ENCODE peak calls at places on chromosomes 12 and 14, in seven cellular contexts. Z is pancreas, C is A549, H is H1, M is psoas muscle, S is GM23338, I is HCT116. Y is an unnamed sample. For H3K4me1, the result is how much of the 10 kb centered on the place peaks cover.

GRCh38 chr14:57845802-57846531 is 19.9 kb downstream of the SLC35F4 start:
- DNase-seq in Z (no peak), C (no peak), H (no peak), M (no peak), S (no peak), I (no peak), Y (no peak)

GRCh38 chr12:16613199-16613598 is 7.2 kb upstream of the LMO3 start:
- DNase-seq in Z (no peak), C (no peak), H (no peak), M (no peak), S (no peak), I (no peak), Y (no peak)

GRCh38 chr12:76685246-76685678 is 78.7 kb upstream of the ZDHHC17 start:
- DNase-seq in Z (peak), C (no peak), H (no peak), M (peak), S (peak), I (no peak), Y (peak)

GRCh38 chr12:82055391-82055790 is 296.2 kb upstream of the PPFIA2 start:
- DNase-seq in Z (no peak), C (no peak), H (no peak), M (no peak), S (no peak), I (no peak), Y (no peak)

GRCh38 chr14:50425816-50426215 is 29.1 kb upstream of the CDKL1 start:
- DNase-seq in Z (no peak), C (no peak), H (no peak), M (no peak), S (no peak), I (no peak), Y (no peak)

GRCh38 chr12:1929241-1929984 is 11.0 kb upstream of the CACNA2D4 start:
- DNase-seq in Z (no peak), C (no peak), H (peak), M (no peak), S (no peak), I (no peak), Y (no peak)

GRCh38 chr14:71442503-71442902 is 489.7 kb upstream of the RGS6 start:
- DNase-seq in Z (no peak), C (no peak), H (no peak), M (no peak), S (no peak), I (no peak), Y (no peak)

GRCh38 chr14:75426332-75427125 is 1.3 kb upstream of the JDP2 start:
- DNase-seq in Z (no peak), C (no peak), H (no peak), M (no peak), S (no peak), I (no peak), Y (no peak)

GRCh38 chr12:46266869-46267617 is 1.8 kb downstream of the SLC38A1 start:
- DNase-seq in Z (peak), C (peak), H (peak), M (peak), S (peak), I (no peak), Y (peak)

GRCh38 chr12:3604750-3605638 is 114.0 kb downstream of the PRMT8 start:
- DNase-seq in Z (peak), C (no peak), H (peak), M (peak), S (peak), I (no peak), Y (peak)

GRCh38 chr12:32499048-32499447 is 99.7 kb downstream of the FGD4 start:
- DNase-seq in Z (peak), C (no peak), H (no peak), M (no peak), S (no peak), I (no peak), Y (no peak)

GRCh38 chr12:62799126-62799736 is 135.7 kb downstream of the PPM1H start:
- DNase-seq in Z (peak), C (peak), H (peak), M (no peak), S (peak), I (peak), Y (peak)

GRCh38 chr12:123388948-123389559 is 5.1 kb downstream of the KMT5A start:
- DNase-seq in Z (no peak), C (no peak), H (no peak), M (peak), S (peak), I (no peak), Y (no peak)

GRCh38 chr12:78403681-78404080 is 460.9 kb upstream of the SYT1 start:
- DNase-seq in Z (no peak), C (no peak), H (no peak), M (no peak), S (no peak), I (no peak), Y (no peak)

GRCh38 chr12:78929075-78929418 is 64.5 kb downstream of the SYT1 start:
- DNase-seq in Z (no peak), C (no peak), H (no peak), M (no peak), S (no peak), I (peak), Y (no peak)

GRCh38 chr12:124621296-124621660 is 53.9 kb upstream of the NCOR2 start:
- DNase-seq in Z (peak), C (no peak), H (peak), M (peak), S (peak), I (no peak), Y (no peak)

GRCh38 chr14:77403798-77404197 is 19.5 kb downstream of the NOXRED1 start:
- DNase-seq in Z (no peak), C (no peak), H (no peak), M (no peak), S (no peak), I (no peak), Y (no peak)

GRCh38 chr12:6279631-6280030 is 30.9 kb upstream of the PLEKHG6 start:
- DNase-seq in Z (no peak), C (no peak), H (no peak), M (no peak), S (no peak), I (no peak), Y (no peak)

GRCh38 chr12:96398422-96399080 is 1.7 kb downstream of the CDK17 start:
- DNase-seq in Z (no peak), C (no peak), H (no peak), M (no peak), S (no peak), I (no peak), Y (no peak)

GRCh38 chr14:60220084-60220483 is 28.9 kb upstream of the PPM1A start:
- DNase-seq in Z (no peak), C (no peak), H (no peak), M (no peak), S (no peak), I (no peak), Y (no peak)

GRCh38 chr12:93573552-93574223 is 1.2 kb downstream of the SOCS2 start:
- DNase-seq in Z (no peak), C (no peak), H (no peak), M (no peak), S (peak), I (no peak), Y (peak)

GRCh38 chr12:78155546-78155945 is 324.9 kb downstream of the NAV3 start:
- DNase-seq in Z (no peak), C (no peak), H (no peak), M (no peak), S (no peak), I (no peak), Y (no peak)

GRCh38 chr12:27627123-27627835 is 69.0 kb upstream of the REP15 start:
- DNase-seq in Z (no peak), C (no peak), H (no peak), M (no peak), S (no peak), I (no peak), Y (no peak)

GRCh38 chr12:47707905-47708543 is 2.2 kb upstream of the RPAP3 start:
- DNase-seq in Z (no peak), C (no peak), H (no peak), M (no peak), S (no peak), I (no peak), Y (no peak)

GRCh38 chr12:27814411-27814810 is 34.4 kb upstream of the MANSC4 start:
- DNase-seq in Z (no peak), C (no peak), H (no peak), M (no peak), S (no peak), I (no peak), Y (no peak)

GRCh38 chr14:105005329-105005928 is 15.5 kb downstream of the CDCA4 start:
- DNase-seq in Z (no peak), C (no peak), H (no peak), M (no peak), S (no peak), I (no peak), Y (no peak)
- H3K4me1 ChIP-seq in Z (under half), C (under half), H (under half), M (under half), S (under half), I (under half), Y (under half)

DNA sequence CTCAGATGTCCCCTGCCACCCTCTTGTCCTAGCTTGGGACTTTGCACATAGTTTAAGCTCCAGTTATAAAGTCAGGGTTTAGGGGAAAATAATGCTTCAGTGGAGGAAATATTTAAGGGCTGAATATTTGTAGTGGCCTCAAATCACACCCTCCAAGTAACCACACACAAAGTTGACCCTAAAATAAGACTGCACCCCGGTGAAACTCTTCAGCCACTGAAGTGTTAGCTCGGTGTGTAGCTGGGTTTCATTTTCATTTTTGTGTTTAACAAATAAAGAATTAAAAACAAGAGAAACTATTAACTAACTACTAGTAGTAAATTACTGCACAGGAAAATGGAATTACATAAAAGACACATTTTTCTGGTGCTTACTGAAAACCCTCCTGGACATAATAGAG is 14.8 kb upstream of the BCL11B start:
- DNase-seq in Z (no peak), C (no peak), H (no peak), M (no peak), S (no peak), I (no peak), Y (no peak)
- H3K4me3 ChIP-seq in Z (no peak), C (no peak), H (no peak), M (no peak), S (no peak), I (no peak), Y (no peak)

DNA sequence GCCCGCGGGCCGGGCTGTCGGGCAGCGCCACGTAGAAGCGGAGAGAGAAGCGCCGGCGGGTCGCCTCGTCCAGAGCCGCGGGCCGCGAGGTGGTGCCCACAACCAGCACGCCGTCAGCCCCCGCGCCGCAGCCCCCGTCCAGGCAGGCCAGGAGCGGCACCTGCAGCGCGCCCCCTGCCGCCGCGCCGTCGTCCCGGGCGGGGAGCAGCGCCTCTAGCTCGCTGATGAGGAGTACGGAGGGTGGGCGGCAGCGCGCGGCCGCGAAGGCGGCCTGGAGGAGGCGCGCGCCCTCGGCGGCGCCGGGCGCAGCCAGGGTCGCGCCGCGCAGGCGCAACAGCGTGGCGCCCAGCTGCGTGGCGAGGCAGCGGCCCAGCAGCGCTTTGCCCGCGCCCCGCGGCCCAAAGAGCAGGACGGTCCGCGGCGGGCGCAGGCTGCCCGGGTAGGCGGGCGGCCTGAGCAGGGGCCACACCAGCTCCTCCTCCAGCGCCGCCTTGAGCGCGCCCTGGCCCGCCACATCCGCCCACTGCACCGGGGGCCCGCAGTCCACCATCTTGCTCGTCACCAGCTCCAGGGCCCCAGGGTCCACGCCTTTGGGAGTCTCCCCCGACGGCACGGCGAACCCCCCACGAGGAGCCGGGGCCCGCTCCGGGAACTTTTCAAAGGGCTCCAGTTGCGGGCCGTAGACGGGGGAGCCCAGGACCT is 27.6 kb downstream of the FIGNL2 start:
- DNase-seq in Z (peak), C (peak), H (peak), M (peak), S (peak), I (no peak), Y (peak)
- TF ChIP-seq CTCF in Z (peak), C (peak), H (peak), M (no peak), S (peak), I (no peak), Y (peak)

GRCh38 chr14:24280797-24281460 is 9.5 kb upstream of the RABGGTA start:
- DNase-seq in Z (no peak), C (no peak), H (no peak), M (no peak), S (no peak), I (no peak), Y (no peak)
- H3K4me1 ChIP-seq in Z (under half), C (under half), H (under half), M (under half), S (under half), I (under half), Y (under half)

GRCh38 chr12:118370601-118371000 is 2.1 kb downstream of the TAOK3 start:
- DNase-seq in Z (no peak), C (no peak), H (no peak), M (no peak), S (no peak), I (no peak), Y (peak)
- H3K4me3 ChIP-seq in Z (peak), C (peak), H (no peak), M (peak), S (peak), I (no peak), Y (peak)

GRCh38 chr14:88727057-88727456 is 65.7 kb downstream of the EML5 start:
- DNase-seq in Z (no peak), C (no peak), H (no peak), M (no peak), S (no peak), I (no peak), Y (no peak)

GRCh38 chr14:88729159-88729558 is 63.6 kb downstream of the EML5 start:
- DNase-seq in Z (no peak), C (peak), H (no peak), M (no peak), S (no peak), I (no peak), Y (no peak)
- TF ChIP-seq CTCF in Z (no peak), C (no peak), H (no peak), M (no peak), S (no peak), I (peak), Y (peak)

DNA sequence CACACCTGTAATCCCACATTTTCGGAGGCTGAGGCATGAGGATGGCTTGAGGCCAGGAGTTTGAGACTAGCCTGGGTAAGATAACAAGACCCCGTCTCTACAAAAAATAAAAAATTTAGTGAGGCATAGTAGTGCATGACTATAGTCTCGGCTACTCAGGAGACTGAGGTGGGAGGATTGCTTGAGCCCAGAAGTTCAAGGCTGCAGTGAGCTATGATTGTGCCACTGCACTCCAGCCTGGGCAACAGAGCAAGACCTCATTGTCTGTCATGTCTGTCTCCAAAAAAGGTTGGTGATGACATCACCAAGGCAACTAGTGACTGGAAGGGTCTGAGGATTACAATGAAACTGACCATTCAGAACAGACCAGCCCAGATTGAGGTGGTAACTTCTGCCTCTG is 83.5 kb upstream of the COCH start:
- DNase-seq in Z (no peak), C (no peak), H (no peak), M (no peak), S (no peak), I (no peak), Y (no peak)
- H3K4me1 ChIP-seq in Z (under half), C (under half), H (under half), M (under half), S (under half), I (under half), Y (under half)

DNA sequence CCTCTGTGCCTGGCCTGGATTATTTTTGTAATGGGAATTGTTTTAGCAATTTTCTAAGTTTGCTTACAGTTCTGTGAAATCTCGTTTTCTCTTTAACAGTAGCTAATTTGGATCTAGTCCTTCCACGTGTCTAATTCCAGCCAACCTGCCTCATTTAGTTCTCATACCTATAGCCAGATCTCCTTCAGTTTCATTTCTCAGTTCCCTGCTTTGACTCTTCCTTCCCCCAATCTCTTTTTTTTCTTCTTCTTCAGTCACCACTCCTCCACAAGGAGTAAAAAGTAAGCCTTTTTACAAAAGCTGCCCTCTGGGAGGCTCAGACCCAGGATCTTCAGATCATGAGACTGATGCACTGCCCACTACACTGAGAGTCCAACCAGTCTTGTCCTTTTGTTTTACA is 1.4 kb downstream of the THTPA start:
- DNase-seq in Z (no peak), C (no peak), H (no peak), M (no peak), S (no peak), I (no peak), Y (no peak)
- H3K4me3 ChIP-seq in Z (peak), C (peak), H (no peak), M (peak), S (peak), I (no peak), Y (no peak)

DNA sequence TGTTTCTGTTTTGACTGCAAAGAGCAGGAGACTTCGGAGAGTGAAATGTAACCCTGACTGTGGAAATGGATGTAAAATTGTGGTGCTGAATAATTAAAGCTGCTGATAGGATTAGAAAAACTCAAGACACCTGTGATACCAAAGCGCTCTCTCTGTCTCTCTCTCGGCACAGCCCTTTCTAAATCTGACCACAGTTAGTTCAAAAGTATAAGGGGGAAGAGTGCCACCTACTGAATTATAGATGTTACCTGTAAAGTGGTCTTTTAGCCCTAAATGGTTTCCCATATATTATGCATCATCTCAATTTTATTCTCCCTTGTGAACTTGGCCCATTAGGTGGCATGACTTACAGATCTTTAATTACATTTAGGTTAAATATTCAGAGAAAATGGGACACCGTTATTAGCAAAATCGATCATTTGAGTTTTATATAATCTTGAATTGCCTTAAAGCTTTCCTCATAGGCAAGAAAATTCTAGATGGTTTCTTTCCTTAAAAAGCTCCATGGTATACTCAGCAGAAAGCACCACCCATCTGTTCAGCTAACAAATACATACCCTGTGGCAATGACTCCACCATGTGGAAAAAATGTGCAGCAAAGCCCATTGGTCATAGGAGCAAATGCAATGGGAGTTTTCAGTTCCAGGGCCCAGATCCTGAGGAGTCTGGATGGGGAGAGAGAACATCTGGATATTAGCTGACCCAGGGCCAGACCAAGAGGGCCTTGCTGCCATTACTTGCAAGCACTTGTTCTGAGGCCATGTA is 18.1 kb downstream of the RFC5 start:
- DNase-seq in Z (no peak), C (no peak), H (no peak), M (no peak), S (peak), I (no peak), Y (peak)
- TF ChIP-seq CTCF in Z (peak), C (peak), H (peak), M (peak), S (peak), I (peak), Y (peak)

Y was measured in neural progenitor cell.